ENCODE peak calls at places on chromosomes 13 and 19, in seven cellular contexts. M is K562, T is SK-N-SH, F is suprapubic skin, K is breast epithelium, R is transverse colon, E is HCT116. W is an unnamed sample. For H3K9me3 and H3K4me1, the result is how much of the 10 kb centered on the place peaks cover.

GRCh38 chr19:11092181-11092538 is 2.9 kb downstream of the LDLR start:
- DNase-seq in M (no peak), T (no peak), F (no peak), K (no peak), R (no peak), E (peak), W (no peak)

GRCh38 chr19:13101590-13102415 is 855 bp downstream of the LYL1 start:
- DNase-seq in M (no peak), T (no peak), F (no peak), K (no peak), R (no peak), E (no peak), W (no peak)

GRCh38 chr13:97429681-97430081 is 4.3 kb upstream of the RAP2A start:
- DNase-seq in M (no peak), T (no peak), F (no peak), K (no peak), R (no peak), E (no peak), W (no peak)

GRCh38 chr13:81874253-81874652 is 1533.3 kb upstream of the SPRY2 start:
- DNase-seq in M (no peak), T (no peak), F (no peak), K (no peak), R (no peak), E (no peak), W (no peak)

GRCh38 chr13:51331354-51331861 is 8.1 kb upstream of the SERPINE3 start:
- DNase-seq in M (no peak), T (no peak), F (no peak), K (no peak), R (no peak), E (no peak), W (no peak)

GRCh38 chr13:109509154-109509905 is 277.1 kb downstream of the IRS2 start:
- DNase-seq in M (no peak), T (no peak), F (no peak), K (no peak), R (no peak), E (no peak), W (no peak)

GRCh38 chr13:36163809-36164308 is 32.7 kb upstream of the DCLK1 start:
- DNase-seq in M (no peak), T (peak), F (no peak), K (peak), R (peak), E (no peak), W (no peak)

GRCh38 chr13:46683879-46684278 is 113.1 kb downstream of the ESD start:
- DNase-seq in M (no peak), T (no peak), F (no peak), K (no peak), R (no peak), E (no peak), W (no peak)

GRCh38 chr13:42815686-42816085 is 34.3 kb downstream of the FAM216B start:
- DNase-seq in M (no peak), T (no peak), F (no peak), K (no peak), R (no peak), E (no peak), W (no peak)

GRCh38 chr13:28494537-28494860 is 429 bp downstream of the FLT1 start:
- DNase-seq in M (no peak), T (no peak), F (no peak), K (no peak), R (no peak), E (no peak), W (no peak)

DNA sequence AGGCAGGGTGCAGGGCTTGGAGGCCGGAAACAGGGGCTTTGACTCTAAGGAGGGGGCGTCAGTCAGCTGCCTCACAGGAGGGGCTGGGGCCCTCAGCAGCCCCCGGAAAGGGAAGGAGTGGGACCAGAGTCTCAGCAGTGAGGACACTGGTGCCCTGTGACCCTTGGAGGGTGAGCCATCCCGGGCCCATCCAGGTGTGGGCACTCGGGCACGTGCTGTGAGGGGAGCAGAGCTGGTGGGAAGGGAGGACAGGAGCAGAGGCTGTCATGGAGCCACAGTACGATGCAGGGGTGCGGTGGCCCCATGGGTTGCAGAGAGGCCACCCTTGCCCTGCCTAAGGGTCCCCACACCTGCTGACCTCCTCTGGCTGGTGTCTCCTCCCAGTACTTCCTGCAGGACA is 19.1 kb upstream of the ZNF544 start:
- DNase-seq in M (no peak), T (no peak), F (no peak), K (no peak), R (no peak), E (no peak), W (no peak)
- H3K9me3 ChIP-seq in M (half or more), T (under half), F (half or more), K (half or more), R (half or more), E (half or more), W (half or more)

DNA sequence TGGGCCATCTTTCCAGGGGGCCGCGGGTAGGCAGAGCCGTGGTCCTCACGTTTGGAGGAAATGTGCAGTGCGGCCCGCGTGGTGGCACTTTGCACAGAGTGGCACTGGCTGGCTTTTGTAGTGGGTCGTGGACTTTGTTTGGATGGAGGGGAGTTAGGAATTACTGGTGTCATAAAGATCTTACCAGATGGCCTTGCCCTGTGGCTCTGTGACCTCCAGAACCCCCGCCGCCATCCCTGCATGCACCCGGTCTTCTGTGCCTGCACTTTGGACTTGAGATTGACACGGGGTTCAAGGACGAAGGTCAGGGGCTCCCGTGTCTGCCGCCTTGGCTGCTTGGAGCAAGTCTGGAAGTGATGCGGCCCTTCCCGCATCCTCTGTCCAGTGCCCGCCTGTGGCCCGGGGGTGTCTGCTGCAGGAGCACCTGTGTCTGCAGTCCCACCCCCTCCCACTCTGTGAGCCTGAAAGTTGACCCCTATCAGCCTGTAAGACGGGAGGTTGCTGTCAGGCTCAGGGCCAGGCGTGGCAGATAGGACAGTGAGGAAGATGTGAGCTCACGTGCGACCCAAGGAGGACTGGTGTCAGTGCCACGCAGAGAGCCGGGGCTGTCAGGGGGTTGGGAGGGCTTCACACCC is 2.2 kb downstream of the GNA11 start:
- DNase-seq in M (no peak), T (no peak), F (peak), K (no peak), R (peak), E (no peak), W (peak)
- H3K4me1 ChIP-seq in M (under half), T (under half), F (half or more), K (under half), R (half or more), E (under half), W (under half)

DNA sequence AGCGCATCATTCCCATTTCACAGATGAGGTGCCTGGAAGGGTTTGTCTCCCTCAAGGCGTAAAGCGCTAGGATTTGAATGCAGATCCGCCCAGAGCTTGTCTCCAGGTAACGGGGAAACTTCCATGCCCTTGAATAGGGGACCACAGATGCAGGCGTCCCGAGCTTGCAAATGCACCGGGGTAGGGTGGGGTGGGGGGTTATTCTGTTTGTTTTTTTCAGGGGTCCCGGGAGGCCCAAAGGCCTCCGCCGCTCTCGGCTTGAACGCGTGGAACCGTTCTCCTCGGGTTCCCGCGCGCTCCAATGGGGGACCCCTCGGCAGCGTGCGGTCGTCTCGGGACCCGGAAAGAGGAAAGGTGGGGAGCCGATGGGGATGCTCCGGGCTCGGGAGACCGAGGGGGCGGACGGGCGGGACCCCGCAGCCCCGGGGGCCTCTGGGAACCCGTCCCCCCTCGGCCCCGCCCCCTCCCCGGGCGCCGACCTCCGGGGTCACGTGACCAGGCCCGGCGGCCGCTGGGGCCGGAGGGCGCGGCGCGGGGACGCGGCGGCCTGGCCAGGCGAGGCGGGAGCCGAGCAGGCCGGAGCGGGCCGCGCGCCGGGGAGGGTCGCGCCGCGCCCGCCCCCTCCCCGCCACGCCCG is at the start of gene PKN1:
- DNase-seq in M (peak), T (peak), F (no peak), K (no peak), R (peak), E (no peak), W (peak)
- TF ChIP-seq POLR2AphosphoS5 in M (no peak), T (peak), F (no peak), K (no peak), R (no peak), E (peak), W (peak)

DNA sequence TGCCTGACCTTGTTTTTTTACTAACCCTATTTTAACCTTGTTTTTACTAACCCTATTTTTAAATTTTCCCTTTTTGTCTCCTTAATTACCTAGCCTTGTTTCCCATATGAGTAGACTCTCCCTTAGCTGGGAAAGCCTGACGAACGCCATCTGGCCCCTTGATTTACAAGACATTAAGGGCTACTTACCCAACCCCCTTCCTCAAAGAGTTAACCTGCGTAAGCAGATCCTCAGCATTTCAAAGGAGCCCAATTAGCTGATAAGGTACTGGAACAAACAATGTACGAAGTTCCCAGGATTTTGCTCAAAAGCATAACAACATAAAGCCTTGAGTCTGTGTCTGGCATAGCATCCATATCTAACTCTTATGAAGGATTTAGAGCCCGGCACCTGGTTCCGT is 4.7 kb upstream of the MVB12A start:
- DNase-seq in M (no peak), T (no peak), F (no peak), K (no peak), R (no peak), E (no peak), W (no peak)
- H3K9me3 ChIP-seq in M (under half), T (under half), F (under half), K (under half), R (under half), E (under half), W (under half)

GRCh38 chr19:34189917-34190425 is 17.7 kb downstream of the LSM14A start:
- DNase-seq in M (no peak), T (no peak), F (no peak), K (no peak), R (no peak), E (no peak), W (no peak)

GRCh38 chr19:34191355-34191962 is 19.2 kb downstream of the LSM14A start:
- DNase-seq in M (no peak), T (no peak), F (no peak), K (no peak), R (no peak), E (no peak), W (no peak)

GRCh38 chr19:34188388-34188787 is 16.1 kb downstream of the LSM14A start:
- DNase-seq in M (no peak), T (no peak), F (no peak), K (no peak), R (no peak), E (no peak), W (no peak)

GRCh38 chr19:34187011-34187410 is 14.7 kb downstream of the LSM14A start:
- DNase-seq in M (no peak), T (no peak), F (no peak), K (no peak), R (no peak), E (no peak), W (no peak)

DNA sequence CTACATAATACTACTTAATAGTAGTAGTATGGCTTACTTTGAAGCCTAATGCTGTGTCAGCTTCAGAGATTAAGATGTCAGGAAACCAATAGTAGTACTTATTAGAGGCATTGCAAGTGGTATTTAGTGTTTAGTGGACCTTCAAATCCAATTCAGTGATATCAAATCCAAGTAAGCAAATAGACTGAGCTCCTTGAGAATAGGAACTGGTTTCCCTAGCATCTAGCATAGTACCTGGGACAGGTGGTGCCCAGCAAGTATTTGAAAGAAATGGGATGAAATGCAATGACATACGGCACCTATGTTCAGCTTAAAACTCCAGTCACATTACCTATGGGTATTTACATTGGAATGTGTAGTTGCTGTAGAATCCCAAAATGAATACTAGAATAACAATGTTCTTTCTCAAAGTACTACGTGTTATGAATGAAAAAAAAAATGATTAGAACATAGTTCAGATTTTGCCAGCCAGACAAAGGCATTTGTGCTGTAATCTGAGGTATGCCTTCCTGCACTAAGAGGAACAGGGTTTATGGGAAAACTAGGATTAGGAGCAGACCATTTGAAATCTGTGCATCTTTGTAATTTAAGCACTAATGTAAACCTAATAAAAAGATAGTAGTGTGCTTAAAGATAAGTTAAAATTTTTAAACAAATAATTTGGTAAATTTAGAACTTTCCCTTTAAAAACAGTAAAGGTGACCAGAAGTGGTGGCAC is 17.1 kb downstream of the LSM14A start:
- DNase-seq in M (no peak), T (no peak), F (no peak), K (no peak), R (no peak), E (no peak), W (no peak)
- H3K4me1 ChIP-seq in M (under half), T (under half), F (half or more), K (under half), R (half or more), E (under half), W (half or more)